ENCODE peak calls at places on chromosome 6, in ten cellular contexts. One of them, this sample, is unnamed.

GRCh38 chr6:40671338-40672050 is 84.3 kb upstream of the LRFN2 start:
- DNase-seq in OCI-LY7: no peak
- DNase-seq in testis: no peak
- DNase-seq in transverse colon: peak; percentile 22
- DNase-seq in colonic mucosa: peak; percentile 56
- DNase-seq in tibial artery: no peak
- DNase-seq in CD8-positive, alpha-beta T cell: no peak
- DNase-seq in spleen: peak; percentile 35
- DNase-seq in MM.1S: no peak
- DNase-seq in heart left ventricle: no peak
- DNase-seq in this sample: peak; percentile 21

GRCh38 chr6:79152269-79152737 is 74.2 kb upstream of the PHIP start:
- DNase-seq in colonic mucosa: no peak
- DNase-seq in testis: no peak
- DNase-seq in spleen: no peak
- DNase-seq in transverse colon: no peak
- DNase-seq in MM.1S: no peak
- DNase-seq in CD8-positive, alpha-beta T cell: no peak
- DNase-seq in tibial artery: no peak
- DNase-seq in OCI-LY7: no peak
- DNase-seq in heart left ventricle: no peak
- DNase-seq in this sample: no peak

GRCh38 chr6:25995507-25995906 is 32.9 kb downstream of the TRIM38 start:
- DNase-seq in heart left ventricle: no peak
- DNase-seq in MM.1S: no peak
- DNase-seq in tibial artery: no peak
- DNase-seq in transverse colon: no peak
- DNase-seq in CD8-positive, alpha-beta T cell: no peak
- DNase-seq in OCI-LY7: no peak
- DNase-seq in spleen: no peak
- DNase-seq in colonic mucosa: no peak
- DNase-seq in testis: no peak
- DNase-seq in this sample: no peak

GRCh38 chr6:133242761-133243590 is 1.8 kb downstream of the EYA4 start:
- DNase-seq in transverse colon: no peak
- DNase-seq in heart left ventricle: peak; percentile 40
- DNase-seq in OCI-LY7: no peak
- DNase-seq in CD8-positive, alpha-beta T cell: no peak
- DNase-seq in MM.1S: peak; percentile 33
- DNase-seq in spleen: no peak
- DNase-seq in tibial artery: no peak
- DNase-seq in colonic mucosa: no peak
- DNase-seq in testis: peak; percentile 14
- DNase-seq in this sample: no peak

GRCh38 chr6:100719883-100720682 is 161.0 kb downstream of the ASCC3 start:
- DNase-seq in heart left ventricle: no peak
- DNase-seq in colonic mucosa: no peak
- DNase-seq in CD8-positive, alpha-beta T cell: no peak
- DNase-seq in spleen: no peak
- DNase-seq in testis: no peak
- DNase-seq in tibial artery: no peak
- DNase-seq in transverse colon: no peak
- DNase-seq in MM.1S: peak; percentile 21
- DNase-seq in OCI-LY7: peak; percentile 21
- DNase-seq in this sample: no peak

GRCh38 chr6:72824833-72825232 is 203.0 kb downstream of the KCNQ5 start:
- DNase-seq in colonic mucosa: no peak
- DNase-seq in tibial artery: no peak
- DNase-seq in spleen: no peak
- DNase-seq in testis: no peak
- DNase-seq in OCI-LY7: no peak
- DNase-seq in transverse colon: no peak
- DNase-seq in heart left ventricle: no peak
- DNase-seq in MM.1S: no peak
- DNase-seq in CD8-positive, alpha-beta T cell: no peak
- DNase-seq in this sample: no peak

GRCh38 chr6:144334150-144334708 is 49.1 kb downstream of the UTRN start:
- DNase-seq in CD8-positive, alpha-beta T cell: peak; percentile 70
- DNase-seq in OCI-LY7: peak; percentile 68
- DNase-seq in MM.1S: peak; percentile 80
- DNase-seq in spleen: peak; percentile 90
- DNase-seq in heart left ventricle: no peak
- DNase-seq in testis: no peak
- DNase-seq in tibial artery: no peak
- DNase-seq in transverse colon: peak; percentile 65
- DNase-seq in colonic mucosa: peak; percentile 52
- DNase-seq in this sample: peak; percentile 60

GRCh38 chr6:1039746-1040145 is 272.2 kb upstream of the FOXQ1 start:
- DNase-seq in colonic mucosa: no peak
- DNase-seq in CD8-positive, alpha-beta T cell: no peak
- DNase-seq in transverse colon: no peak
- DNase-seq in heart left ventricle: no peak
- DNase-seq in tibial artery: no peak
- DNase-seq in spleen: no peak
- DNase-seq in MM.1S: no peak
- DNase-seq in OCI-LY7: no peak
- DNase-seq in testis: no peak
- DNase-seq in this sample: no peak

GRCh38 chr6:4806308-4807190 is 30.3 kb downstream of the CDYL start:
- DNase-seq in colonic mucosa: no peak
- DNase-seq in tibial artery: no peak
- DNase-seq in heart left ventricle: no peak
- DNase-seq in CD8-positive, alpha-beta T cell: no peak
- DNase-seq in OCI-LY7: no peak
- DNase-seq in testis: peak; percentile 55
- DNase-seq in MM.1S: no peak
- DNase-seq in spleen: no peak
- DNase-seq in transverse colon: no peak
- DNase-seq in this sample: no peak

GRCh38 chr6:70834520-70834919 is 122.3 kb downstream of the B3GAT2 start:
- DNase-seq in testis: no peak
- DNase-seq in spleen: no peak
- DNase-seq in colonic mucosa: no peak
- DNase-seq in MM.1S: no peak
- DNase-seq in tibial artery: no peak
- DNase-seq in OCI-LY7: no peak
- DNase-seq in transverse colon: no peak
- DNase-seq in CD8-positive, alpha-beta T cell: no peak
- DNase-seq in heart left ventricle: no peak
- DNase-seq in this sample: no peak

GRCh38 chr6:57243954-57244353 is 21.8 kb upstream of the RAB23 start:
- DNase-seq in MM.1S: no peak
- DNase-seq in heart left ventricle: no peak
- DNase-seq in testis: peak; percentile 62
- DNase-seq in CD8-positive, alpha-beta T cell: no peak
- DNase-seq in tibial artery: no peak
- DNase-seq in colonic mucosa: no peak
- DNase-seq in spleen: no peak
- DNase-seq in OCI-LY7: no peak
- DNase-seq in transverse colon: no peak
- DNase-seq in this sample: no peak

GRCh38 chr6:24718449-24719124 is 367 bp downstream of the C6orf62 start:
- DNase-seq in MM.1S: no peak
- DNase-seq in heart left ventricle: no peak
- DNase-seq in spleen: no peak
- DNase-seq in tibial artery: no peak
- DNase-seq in transverse colon: no peak
- DNase-seq in CD8-positive, alpha-beta T cell: no peak
- DNase-seq in OCI-LY7: peak; percentile 25
- DNase-seq in colonic mucosa: no peak
- DNase-seq in testis: no peak
- DNase-seq in this sample: no peak

DNA sequence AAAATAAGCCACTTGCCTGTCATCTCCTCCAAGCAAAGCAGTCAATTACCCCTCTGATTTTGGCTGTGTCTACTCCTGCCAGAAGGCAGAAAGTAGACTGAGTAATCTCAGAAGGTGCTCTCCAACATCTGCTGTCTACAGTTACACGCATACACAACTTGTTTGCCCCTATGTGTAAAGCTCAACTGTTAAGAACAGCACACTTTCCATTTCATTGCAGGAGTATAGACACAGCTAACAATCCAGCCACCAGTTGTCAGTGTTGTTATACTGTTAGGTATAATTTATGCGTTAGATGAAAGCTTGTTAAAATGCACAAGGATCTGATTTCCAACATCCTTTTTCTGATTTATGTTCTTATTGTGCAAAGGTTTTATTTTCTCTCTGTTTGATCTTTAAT is 88.2 kb downstream of the SAMD3 start:
- DNase-seq in transverse colon: no peak
- DNase-seq in OCI-LY7: no peak
- DNase-seq in testis: no peak
- DNase-seq in tibial artery: no peak
- DNase-seq in heart left ventricle: no peak
- DNase-seq in colonic mucosa: no peak
- DNase-seq in spleen: no peak
- DNase-seq in MM.1S: no peak
- DNase-seq in CD8-positive, alpha-beta T cell: no peak
- DNase-seq in this sample: no peak
- H3K4me1 ChIP-seq in transverse colon: no peaks in the 10 kb centered on the region
- H3K4me1 ChIP-seq in OCI-LY7: no peaks in the 10 kb centered on the region
- H3K4me1 ChIP-seq in testis: no peaks in the 10 kb centered on the region
- H3K4me1 ChIP-seq in tibial artery: no peaks in the 10 kb centered on the region
- H3K4me1 ChIP-seq in heart left ventricle: no peaks in the 10 kb centered on the region
- H3K4me1 ChIP-seq in colonic mucosa: peaks cover 4% of the 10 kb centered on the region
- H3K4me1 ChIP-seq in spleen: peaks cover 5% of the 10 kb centered on the region
- H3K4me1 ChIP-seq in MM.1S: no peaks in the 10 kb centered on the region
- H3K4me1 ChIP-seq in CD8-positive, alpha-beta T cell: peaks cover 71% of the 10 kb centered on the region
- H3K4me1 ChIP-seq in this sample: peaks cover 6% of the 10 kb centered on the region

GRCh38 chr6:130033999-130034814 is 15.8 kb downstream of the L3MBTL3 start:
- DNase-seq in CD8-positive, alpha-beta T cell: no peak
- DNase-seq in colonic mucosa: no peak
- DNase-seq in testis: peak; percentile 25
- DNase-seq in spleen: no peak
- DNase-seq in tibial artery: no peak
- DNase-seq in heart left ventricle: no peak
- DNase-seq in MM.1S: no peak
- DNase-seq in OCI-LY7: no peak
- DNase-seq in transverse colon: no peak
- DNase-seq in this sample: no peak
- TF ChIP-seq CTCF in CD8-positive, alpha-beta T cell: no peak
- TF ChIP-seq CTCF in colonic mucosa: no peak
- TF ChIP-seq CTCF in testis: no peak
- TF ChIP-seq CTCF in spleen: no peak
- TF ChIP-seq CTCF in tibial artery: no peak
- TF ChIP-seq CTCF in heart left ventricle: no peak
- TF ChIP-seq CTCF in MM.1S: no peak
- TF ChIP-seq CTCF in OCI-LY7: no peak
- TF ChIP-seq CTCF in transverse colon: no peak
- TF ChIP-seq CTCF in this sample: no peak

DNA sequence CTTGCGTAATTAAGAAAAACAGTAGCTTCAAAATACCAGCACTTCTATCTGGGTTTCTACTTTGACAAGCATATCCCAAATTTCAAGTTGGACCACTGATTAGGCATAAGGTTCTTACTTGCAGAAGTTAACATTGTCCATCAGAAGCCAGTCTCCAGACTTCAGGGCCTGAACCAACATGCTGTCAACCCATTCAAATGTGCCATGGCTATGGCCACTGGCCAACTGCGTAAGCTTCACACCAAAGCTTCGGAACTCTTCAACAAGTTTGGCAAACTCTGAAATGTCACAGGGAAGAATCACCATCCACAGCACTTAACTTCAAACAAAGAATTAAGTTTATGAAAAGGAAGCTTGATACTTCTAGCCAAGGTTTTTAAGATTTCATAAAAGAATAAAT is 78.0 kb upstream of the LYRM2 start:
- DNase-seq in OCI-LY7: no peak
- DNase-seq in CD8-positive, alpha-beta T cell: no peak
- DNase-seq in colonic mucosa: no peak
- DNase-seq in MM.1S: no peak
- DNase-seq in transverse colon: no peak
- DNase-seq in testis: no peak
- DNase-seq in tibial artery: no peak
- DNase-seq in spleen: no peak
- DNase-seq in heart left ventricle: peak; percentile 35
- DNase-seq in this sample: no peak
- H3K36me3 ChIP-seq in OCI-LY7: peaks cover 96% of the 10 kb centered on the region
- H3K36me3 ChIP-seq in CD8-positive, alpha-beta T cell: peaks cover 62% of the 10 kb centered on the region
- H3K36me3 ChIP-seq in colonic mucosa: no peaks in the 10 kb centered on the region
- H3K36me3 ChIP-seq in MM.1S: peaks cover 15% of the 10 kb centered on the region
- H3K36me3 ChIP-seq in transverse colon: no peaks in the 10 kb centered on the region
- H3K36me3 ChIP-seq in testis: no peaks in the 10 kb centered on the region
- H3K36me3 ChIP-seq in tibial artery: peaks cover 78% of the 10 kb centered on the region
- H3K36me3 ChIP-seq in spleen: peaks cover 70% of the 10 kb centered on the region
- H3K36me3 ChIP-seq in heart left ventricle: peaks cover 86% of the 10 kb centered on the region
- H3K36me3 ChIP-seq in this sample: no peaks in the 10 kb centered on the region

GRCh38 chr6:111944541-111944940 is 71.3 kb upstream of the FYN start:
- DNase-seq in spleen: no peak
- DNase-seq in MM.1S: no peak
- DNase-seq in heart left ventricle: no peak
- DNase-seq in CD8-positive, alpha-beta T cell: no peak
- DNase-seq in testis: no peak
- DNase-seq in transverse colon: no peak
- DNase-seq in OCI-LY7: no peak
- DNase-seq in colonic mucosa: no peak
- DNase-seq in tibial artery: no peak
- DNase-seq in this sample: no peak

GRCh38 chr6:111943273-111943672 is 70.0 kb upstream of the FYN start:
- DNase-seq in transverse colon: no peak
- DNase-seq in tibial artery: no peak
- DNase-seq in spleen: no peak
- DNase-seq in colonic mucosa: no peak
- DNase-seq in testis: no peak
- DNase-seq in heart left ventricle: no peak
- DNase-seq in CD8-positive, alpha-beta T cell: no peak
- DNase-seq in MM.1S: no peak
- DNase-seq in OCI-LY7: no peak
- DNase-seq in this sample: no peak

GRCh38 chr6:111941686-111942330 is 68.6 kb upstream of the FYN start:
- DNase-seq in CD8-positive, alpha-beta T cell: no peak
- DNase-seq in tibial artery: no peak
- DNase-seq in OCI-LY7: no peak
- DNase-seq in transverse colon: no peak
- DNase-seq in MM.1S: no peak
- DNase-seq in heart left ventricle: no peak
- DNase-seq in spleen: no peak
- DNase-seq in colonic mucosa: no peak
- DNase-seq in testis: no peak
- DNase-seq in this sample: no peak

GRCh38 chr6:111942561-111942960 is 69.3 kb upstream of the FYN start:
- DNase-seq in tibial artery: no peak
- DNase-seq in CD8-positive, alpha-beta T cell: no peak
- DNase-seq in MM.1S: no peak
- DNase-seq in transverse colon: no peak
- DNase-seq in heart left ventricle: no peak
- DNase-seq in testis: no peak
- DNase-seq in OCI-LY7: no peak
- DNase-seq in spleen: no peak
- DNase-seq in colonic mucosa: no peak
- DNase-seq in this sample: no peak

GRCh38 chr6:111943723-111944122 is 70.5 kb upstream of the FYN start:
- DNase-seq in CD8-positive, alpha-beta T cell: no peak
- DNase-seq in transverse colon: no peak
- DNase-seq in spleen: no peak
- DNase-seq in MM.1S: no peak
- DNase-seq in colonic mucosa: no peak
- DNase-seq in testis: no peak
- DNase-seq in OCI-LY7: no peak
- DNase-seq in tibial artery: no peak
- DNase-seq in heart left ventricle: no peak
- DNase-seq in this sample: no peak
- H3K4me1 ChIP-seq in CD8-positive, alpha-beta T cell: no peaks in the 10 kb centered on the region
- H3K4me1 ChIP-seq in transverse colon: no peaks in the 10 kb centered on the region
- H3K4me1 ChIP-seq in spleen: peaks cover 5% of the 10 kb centered on the region
- H3K4me1 ChIP-seq in MM.1S: no peaks in the 10 kb centered on the region
- H3K4me1 ChIP-seq in colonic mucosa: no peaks in the 10 kb centered on the region
- H3K4me1 ChIP-seq in testis: no peaks in the 10 kb centered on the region
- H3K4me1 ChIP-seq in OCI-LY7: no peaks in the 10 kb centered on the region
- H3K4me1 ChIP-seq in tibial artery: no peaks in the 10 kb centered on the region
- H3K4me1 ChIP-seq in heart left ventricle: no peaks in the 10 kb centered on the region
- H3K4me1 ChIP-seq in this sample: no peaks in the 10 kb centered on the region

GRCh38 chr6:44002591-44003344 is 124.5 kb downstream of the MRPL14 start:
- DNase-seq in CD8-positive, alpha-beta T cell: peak; percentile 46
- DNase-seq in colonic mucosa: peak; percentile 75
- DNase-seq in spleen: peak; percentile 65
- DNase-seq in heart left ventricle: peak; percentile 59
- DNase-seq in transverse colon: peak; percentile 70
- DNase-seq in tibial artery: no peak
- DNase-seq in testis: peak; percentile 49
- DNase-seq in MM.1S: peak; percentile 65
- DNase-seq in OCI-LY7: peak; percentile 15
- DNase-seq in this sample: peak; percentile 59
- TF ChIP-seq CTCF in CD8-positive, alpha-beta T cell: no peak
- TF ChIP-seq CTCF in colonic mucosa: no peak
- TF ChIP-seq CTCF in spleen: no peak
- TF ChIP-seq CTCF in heart left ventricle: no peak
- TF ChIP-seq CTCF in transverse colon: no peak
- TF ChIP-seq CTCF in tibial artery: peak; percentile 8
- TF ChIP-seq CTCF in testis: no peak
- TF ChIP-seq CTCF in MM.1S: peak; percentile 24
- TF ChIP-seq CTCF in OCI-LY7: no peak
- TF ChIP-seq CTCF in this sample: no peak

This sample was measured in mucosa of descending colon.